ENCODE peak calls at places on chromosomes 6 and 20, in four cellular contexts. One of them, this sample, is unnamed.

GRCh38 chr20:62255976-62256375 is 17.7 kb downstream of the OSBPL2 start:
- DNase-seq in GM04504: no peak
- DNase-seq in amniotic stem cell: no peak
- DNase-seq in GM18507: no peak
- DNase-seq in this sample: no peak

GRCh38 chr6:116476021-116476678 is 15.0 kb downstream of the CALHM6 start:
- DNase-seq in GM04504: no peak
- DNase-seq in amniotic stem cell: no peak
- DNase-seq in GM18507: peak; percentile 68
- DNase-seq in this sample: no peak

GRCh38 chr6:380234-381218 is 11.0 kb upstream of the IRF4 start:
- DNase-seq in GM04504: no peak
- DNase-seq in amniotic stem cell: no peak
- DNase-seq in GM18507: no peak
- DNase-seq in this sample: no peak

GRCh38 chr6:106064766-106065165 is 21.4 kb upstream of the PRDM1 start:
- DNase-seq in GM04504: no peak
- DNase-seq in amniotic stem cell: no peak
- DNase-seq in GM18507: no peak
- DNase-seq in this sample: no peak

GRCh38 chr6:10315034-10315433 is 99.8 kb downstream of the TFAP2A start:
- DNase-seq in GM04504: no peak
- DNase-seq in amniotic stem cell: no peak
- DNase-seq in GM18507: no peak
- DNase-seq in this sample: no peak

GRCh38 chr6:45791181-45791580 is 224.5 kb downstream of the CLIC5 start:
- DNase-seq in GM04504: peak; percentile 13
- DNase-seq in amniotic stem cell: peak; percentile 0
- DNase-seq in GM18507: no peak
- DNase-seq in this sample: peak; percentile 24

GRCh38 chr20:50077818-50078601 is 34.9 kb downstream of the UBE2V1 start:
- DNase-seq in GM04504: no peak
- DNase-seq in amniotic stem cell: no peak
- DNase-seq in GM18507: no peak
- DNase-seq in this sample: no peak

GRCh38 chr6:152267967-152268845 is 369.0 kb downstream of the SYNE1 start:
- DNase-seq in GM04504: no peak
- DNase-seq in amniotic stem cell: no peak
- DNase-seq in GM18507: no peak
- DNase-seq in this sample: no peak

GRCh38 chr20:60937581-60937980 is 314.5 kb upstream of the CDH4 start:
- DNase-seq in GM04504: no peak
- DNase-seq in amniotic stem cell: no peak
- DNase-seq in GM18507: no peak
- DNase-seq in this sample: no peak

GRCh38 chr6:89828988-89829590 is 591 bp upstream of the CASP8AP2 start:
- DNase-seq in GM04504: no peak
- DNase-seq in amniotic stem cell: no peak
- DNase-seq in GM18507: no peak
- DNase-seq in this sample: no peak

GRCh38 chr20:41183831-41184230 is 46.5 kb downstream of the PLCG1 start:
- DNase-seq in GM04504: no peak
- DNase-seq in amniotic stem cell: no peak
- DNase-seq in GM18507: no peak
- DNase-seq in this sample: no peak

GRCh38 chr20:33650753-33651561 is 11.2 kb upstream of the C20orf144 start:
- DNase-seq in GM04504: no peak
- DNase-seq in amniotic stem cell: no peak
- DNase-seq in GM18507: no peak
- DNase-seq in this sample: no peak

GRCh38 chr20:33871362-33871761 is 60.2 kb downstream of the CHMP4B start:
- DNase-seq in GM04504: no peak
- DNase-seq in amniotic stem cell: no peak
- DNase-seq in GM18507: no peak
- DNase-seq in this sample: peak; percentile 32

GRCh38 chr6:159892053-159892452 is 1.3 kb downstream of the MAS1 start:
- DNase-seq in GM04504: no peak
- DNase-seq in amniotic stem cell: no peak
- DNase-seq in GM18507: no peak
- DNase-seq in this sample: no peak

GRCh38 chr6:24549674-24550418 is 55.1 kb downstream of the ALDH5A1 start:
- DNase-seq in GM04504: no peak
- DNase-seq in amniotic stem cell: no peak
- DNase-seq in GM18507: no peak
- DNase-seq in this sample: no peak

GRCh38 chr20:10074513-10074912 is 39.7 kb downstream of the ANKEF1 start:
- DNase-seq in GM04504: peak; percentile 86
- DNase-seq in amniotic stem cell: peak; percentile 88
- DNase-seq in GM18507: no peak
- DNase-seq in this sample: peak; percentile 87

GRCh38 chr6:130366011-130366963 is at the start of gene TMEM200A:
- DNase-seq in GM04504: peak; percentile 36
- DNase-seq in amniotic stem cell: peak; percentile 57
- DNase-seq in GM18507: no peak
- DNase-seq in this sample: peak; percentile 41

GRCh38 chr20:18006684-18007083 is 37.9 kb downstream of the MGME1 start:
- DNase-seq in GM04504: no peak
- DNase-seq in amniotic stem cell: no peak
- DNase-seq in GM18507: no peak
- DNase-seq in this sample: no peak

GRCh38 chr20:45970646-45971424 is 1.2 kb downstream of the ZNF335 start:
- DNase-seq in GM04504: no peak
- DNase-seq in amniotic stem cell: no peak
- DNase-seq in GM18507: no peak
- DNase-seq in this sample: no peak

GRCh38 chr20:16491277-16491912 is 81.9 kb downstream of the KIF16B start:
- DNase-seq in GM04504: no peak
- DNase-seq in amniotic stem cell: no peak
- DNase-seq in GM18507: no peak
- DNase-seq in this sample: peak; percentile 15

GRCh38 chr6:1766663-1767062 is 156.9 kb downstream of the FOXC1 start:
- DNase-seq in GM04504: no peak
- DNase-seq in amniotic stem cell: no peak
- DNase-seq in GM18507: no peak
- DNase-seq in this sample: no peak

GRCh38 chr6:157840776-157841175 is 17.7 kb downstream of the SNX9 start:
- DNase-seq in GM04504: no peak
- DNase-seq in amniotic stem cell: no peak
- DNase-seq in GM18507: no peak
- DNase-seq in this sample: peak; percentile 43

GRCh38 chr20:11216451-11217314 is 542.9 kb upstream of the JAG1 start:
- DNase-seq in GM04504: no peak
- DNase-seq in amniotic stem cell: peak; percentile 35
- DNase-seq in GM18507: no peak
- DNase-seq in this sample: no peak

This sample was measured in stromal cell of bone marrow.